ENCODE peak calls at places on chromosomes 7 and 10, in ten cellular contexts. One of them, this sample, is unnamed. For H3K36me3, the result is how much of the 10 kb centered on the place peaks cover.

GRCh38 chr7:22156205-22156604 is 200.7 kb downstream of the RAPGEF5 start:
- DNase-seq in left ventricle myocardium inferior: no peak
- DNase-seq in GM23338: no peak
- DNase-seq in GM06990: no peak
- DNase-seq in naive thymus-derived CD4-positive, alpha-beta T cell: no peak
- DNase-seq in adrenal gland: no peak
- DNase-seq in heart right ventricle: no peak
- DNase-seq in PC-9: no peak
- DNase-seq in CD8-positive, alpha-beta memory T cell: no peak
- DNase-seq in HCT116: peak
- DNase-seq in this sample: no peak

GRCh38 chr7:13986208-13986607 is 3.3 kb downstream of the ETV1 start:
- DNase-seq in left ventricle myocardium inferior: no peak
- DNase-seq in CD8-positive, alpha-beta memory T cell: no peak
- DNase-seq in adrenal gland: no peak
- DNase-seq in PC-9: no peak
- DNase-seq in naive thymus-derived CD4-positive, alpha-beta T cell: no peak
- DNase-seq in heart right ventricle: no peak
- DNase-seq in GM06990: no peak
- DNase-seq in GM23338: no peak
- DNase-seq in HCT116: no peak
- DNase-seq in this sample: no peak

GRCh38 chr10:111379521-111379920 is 302.7 kb downstream of the ADRA2A start:
- DNase-seq in PC-9: no peak
- DNase-seq in left ventricle myocardium inferior: no peak
- DNase-seq in GM06990: no peak
- DNase-seq in adrenal gland: no peak
- DNase-seq in CD8-positive, alpha-beta memory T cell: no peak
- DNase-seq in naive thymus-derived CD4-positive, alpha-beta T cell: no peak
- DNase-seq in heart right ventricle: no peak
- DNase-seq in GM23338: no peak
- DNase-seq in HCT116: no peak
- DNase-seq in this sample: no peak

GRCh38 chr7:85521108-85521694 is 334.3 kb upstream of the SEMA3D start:
- DNase-seq in naive thymus-derived CD4-positive, alpha-beta T cell: no peak
- DNase-seq in GM06990: no peak
- DNase-seq in PC-9: no peak
- DNase-seq in CD8-positive, alpha-beta memory T cell: no peak
- DNase-seq in left ventricle myocardium inferior: no peak
- DNase-seq in GM23338: no peak
- DNase-seq in heart right ventricle: no peak
- DNase-seq in HCT116: no peak
- DNase-seq in adrenal gland: no peak
- DNase-seq in this sample: no peak

GRCh38 chr7:28920424-28920823 is 37.7 kb downstream of the TRIL start:
- DNase-seq in GM06990: no peak
- DNase-seq in GM23338: no peak
- DNase-seq in heart right ventricle: no peak
- DNase-seq in HCT116: no peak
- DNase-seq in adrenal gland: no peak
- DNase-seq in naive thymus-derived CD4-positive, alpha-beta T cell: no peak
- DNase-seq in left ventricle myocardium inferior: no peak
- DNase-seq in CD8-positive, alpha-beta memory T cell: no peak
- DNase-seq in PC-9: no peak
- DNase-seq in this sample: no peak

GRCh38 chr7:10798044-10798443 is 175.6 kb upstream of the PHF14 start:
- DNase-seq in heart right ventricle: no peak
- DNase-seq in naive thymus-derived CD4-positive, alpha-beta T cell: no peak
- DNase-seq in CD8-positive, alpha-beta memory T cell: no peak
- DNase-seq in PC-9: no peak
- DNase-seq in GM23338: no peak
- DNase-seq in HCT116: no peak
- DNase-seq in left ventricle myocardium inferior: no peak
- DNase-seq in GM06990: no peak
- DNase-seq in adrenal gland: no peak
- DNase-seq in this sample: no peak

GRCh38 chr10:84177541-84178386 is 4.2 kb downstream of the GPR15LG start:
- DNase-seq in adrenal gland: no peak
- DNase-seq in CD8-positive, alpha-beta memory T cell: peak
- DNase-seq in PC-9: no peak
- DNase-seq in GM23338: no peak
- DNase-seq in GM06990: peak
- DNase-seq in HCT116: no peak
- DNase-seq in left ventricle myocardium inferior: peak
- DNase-seq in naive thymus-derived CD4-positive, alpha-beta T cell: peak
- DNase-seq in heart right ventricle: peak
- DNase-seq in this sample: no peak

GRCh38 chr10:36173364-36173763 is 531.3 kb upstream of the FZD8 start:
- DNase-seq in HCT116: no peak
- DNase-seq in PC-9: no peak
- DNase-seq in adrenal gland: peak
- DNase-seq in GM06990: no peak
- DNase-seq in GM23338: no peak
- DNase-seq in heart right ventricle: no peak
- DNase-seq in naive thymus-derived CD4-positive, alpha-beta T cell: no peak
- DNase-seq in CD8-positive, alpha-beta memory T cell: no peak
- DNase-seq in left ventricle myocardium inferior: no peak
- DNase-seq in this sample: no peak

GRCh38 chr7:46162582-46162981 is 241.5 kb upstream of the IGFBP3 start:
- DNase-seq in CD8-positive, alpha-beta memory T cell: no peak
- DNase-seq in adrenal gland: peak
- DNase-seq in heart right ventricle: no peak
- DNase-seq in GM06990: no peak
- DNase-seq in PC-9: no peak
- DNase-seq in HCT116: no peak
- DNase-seq in naive thymus-derived CD4-positive, alpha-beta T cell: no peak
- DNase-seq in GM23338: no peak
- DNase-seq in left ventricle myocardium inferior: no peak
- DNase-seq in this sample: no peak

GRCh38 chr10:118041316-118041715 is 5.4 kb downstream of the RAB11FIP2 start:
- DNase-seq in naive thymus-derived CD4-positive, alpha-beta T cell: no peak
- DNase-seq in PC-9: no peak
- DNase-seq in GM23338: no peak
- DNase-seq in adrenal gland: no peak
- DNase-seq in heart right ventricle: no peak
- DNase-seq in left ventricle myocardium inferior: no peak
- DNase-seq in HCT116: no peak
- DNase-seq in CD8-positive, alpha-beta memory T cell: no peak
- DNase-seq in GM06990: no peak
- DNase-seq in this sample: no peak

GRCh38 chr10:77872151-77872946 is 54.2 kb downstream of the DLG5 start:
- DNase-seq in PC-9: no peak
- DNase-seq in naive thymus-derived CD4-positive, alpha-beta T cell: no peak
- DNase-seq in adrenal gland: peak
- DNase-seq in CD8-positive, alpha-beta memory T cell: no peak
- DNase-seq in heart right ventricle: no peak
- DNase-seq in left ventricle myocardium inferior: no peak
- DNase-seq in HCT116: no peak
- DNase-seq in GM23338: no peak
- DNase-seq in GM06990: no peak
- DNase-seq in this sample: no peak

GRCh38 chr7:23012186-23012585 is 1.7 kb downstream of the HYCC1 start:
- DNase-seq in HCT116: no peak
- DNase-seq in left ventricle myocardium inferior: no peak
- DNase-seq in adrenal gland: no peak
- DNase-seq in GM23338: no peak
- DNase-seq in GM06990: no peak
- DNase-seq in PC-9: no peak
- DNase-seq in heart right ventricle: no peak
- DNase-seq in naive thymus-derived CD4-positive, alpha-beta T cell: no peak
- DNase-seq in CD8-positive, alpha-beta memory T cell: no peak
- DNase-seq in this sample: no peak

GRCh38 chr10:130175074-130175473 is 38.9 kb downstream of the GLRX3 start:
- DNase-seq in GM06990: no peak
- DNase-seq in CD8-positive, alpha-beta memory T cell: no peak
- DNase-seq in HCT116: no peak
- DNase-seq in left ventricle myocardium inferior: no peak
- DNase-seq in GM23338: no peak
- DNase-seq in PC-9: no peak
- DNase-seq in heart right ventricle: no peak
- DNase-seq in adrenal gland: no peak
- DNase-seq in naive thymus-derived CD4-positive, alpha-beta T cell: no peak
- DNase-seq in this sample: no peak

GRCh38 chr10:71753091-71753959 is 20.0 kb downstream of the VSIR start:
- DNase-seq in HCT116: no peak
- DNase-seq in naive thymus-derived CD4-positive, alpha-beta T cell: no peak
- DNase-seq in CD8-positive, alpha-beta memory T cell: no peak
- DNase-seq in heart right ventricle: no peak
- DNase-seq in PC-9: no peak
- DNase-seq in GM23338: no peak
- DNase-seq in GM06990: no peak
- DNase-seq in adrenal gland: peak
- DNase-seq in left ventricle myocardium inferior: no peak
- DNase-seq in this sample: no peak

GRCh38 chr10:71750124-71750841 is 23.0 kb downstream of the VSIR start:
- DNase-seq in HCT116: no peak
- DNase-seq in CD8-positive, alpha-beta memory T cell: no peak
- DNase-seq in adrenal gland: no peak
- DNase-seq in heart right ventricle: no peak
- DNase-seq in GM23338: no peak
- DNase-seq in PC-9: no peak
- DNase-seq in GM06990: no peak
- DNase-seq in left ventricle myocardium inferior: no peak
- DNase-seq in naive thymus-derived CD4-positive, alpha-beta T cell: no peak
- DNase-seq in this sample: no peak

GRCh38 chr10:71752391-71753090 is 20.8 kb downstream of the VSIR start:
- DNase-seq in GM06990: no peak
- DNase-seq in adrenal gland: no peak
- DNase-seq in heart right ventricle: no peak
- DNase-seq in PC-9: no peak
- DNase-seq in CD8-positive, alpha-beta memory T cell: no peak
- DNase-seq in left ventricle myocardium inferior: no peak
- DNase-seq in GM23338: no peak
- DNase-seq in naive thymus-derived CD4-positive, alpha-beta T cell: no peak
- DNase-seq in HCT116: no peak
- DNase-seq in this sample: no peak

GRCh38 chr10:71750986-71751385 is 22.3 kb downstream of the VSIR start:
- DNase-seq in GM23338: no peak
- DNase-seq in PC-9: no peak
- DNase-seq in heart right ventricle: no peak
- DNase-seq in HCT116: no peak
- DNase-seq in adrenal gland: no peak
- DNase-seq in naive thymus-derived CD4-positive, alpha-beta T cell: no peak
- DNase-seq in GM06990: no peak
- DNase-seq in CD8-positive, alpha-beta memory T cell: no peak
- DNase-seq in left ventricle myocardium inferior: no peak
- DNase-seq in this sample: no peak

GRCh38 chr10:71751515-71752224 is 21.6 kb downstream of the VSIR start:
- DNase-seq in PC-9: no peak
- DNase-seq in adrenal gland: no peak
- DNase-seq in left ventricle myocardium inferior: no peak
- DNase-seq in heart right ventricle: no peak
- DNase-seq in GM06990: no peak
- DNase-seq in GM23338: no peak
- DNase-seq in CD8-positive, alpha-beta memory T cell: no peak
- DNase-seq in naive thymus-derived CD4-positive, alpha-beta T cell: no peak
- DNase-seq in HCT116: no peak
- DNase-seq in this sample: no peak
- H3K4me3 ChIP-seq in PC-9: no peak
- H3K4me3 ChIP-seq in adrenal gland: no peak
- H3K4me3 ChIP-seq in left ventricle myocardium inferior: no peak
- H3K4me3 ChIP-seq in heart right ventricle: no peak
- H3K4me3 ChIP-seq in GM06990: no peak
- H3K4me3 ChIP-seq in GM23338: no peak
- H3K4me3 ChIP-seq in CD8-positive, alpha-beta memory T cell: no peak
- H3K4me3 ChIP-seq in naive thymus-derived CD4-positive, alpha-beta T cell: no peak
- H3K4me3 ChIP-seq in HCT116: no peak
- H3K4me3 ChIP-seq in this sample: no peak

GRCh38 chr10:104498345-104498955 is 142.6 kb upstream of the SORCS3 start:
- DNase-seq in CD8-positive, alpha-beta memory T cell: no peak
- DNase-seq in HCT116: no peak
- DNase-seq in GM23338: peak
- DNase-seq in heart right ventricle: no peak
- DNase-seq in PC-9: no peak
- DNase-seq in adrenal gland: no peak
- DNase-seq in naive thymus-derived CD4-positive, alpha-beta T cell: no peak
- DNase-seq in GM06990: no peak
- DNase-seq in left ventricle myocardium inferior: no peak
- DNase-seq in this sample: no peak
- H3K36me3 ChIP-seq in CD8-positive, alpha-beta memory T cell: under half
- H3K36me3 ChIP-seq in HCT116: under half
- H3K36me3 ChIP-seq in GM23338: under half
- H3K36me3 ChIP-seq in heart right ventricle: under half
- H3K36me3 ChIP-seq in PC-9: under half
- H3K36me3 ChIP-seq in adrenal gland: under half
- H3K36me3 ChIP-seq in naive thymus-derived CD4-positive, alpha-beta T cell: under half
- H3K36me3 ChIP-seq in GM06990: under half
- H3K36me3 ChIP-seq in left ventricle myocardium inferior: under half
- H3K36me3 ChIP-seq in this sample: under half

GRCh38 chr7:2452643-2453270 is 23.4 kb downstream of the GRIFIN start:
- DNase-seq in naive thymus-derived CD4-positive, alpha-beta T cell: no peak
- DNase-seq in HCT116: no peak
- DNase-seq in CD8-positive, alpha-beta memory T cell: no peak
- DNase-seq in heart right ventricle: no peak
- DNase-seq in left ventricle myocardium inferior: no peak
- DNase-seq in GM06990: no peak
- DNase-seq in PC-9: no peak
- DNase-seq in adrenal gland: no peak
- DNase-seq in GM23338: no peak
- DNase-seq in this sample: no peak

GRCh38 chr7:2452074-2452507 is 24.1 kb downstream of the GRIFIN start:
- DNase-seq in HCT116: no peak
- DNase-seq in adrenal gland: no peak
- DNase-seq in left ventricle myocardium inferior: no peak
- DNase-seq in CD8-positive, alpha-beta memory T cell: no peak
- DNase-seq in naive thymus-derived CD4-positive, alpha-beta T cell: no peak
- DNase-seq in PC-9: peak
- DNase-seq in GM23338: peak
- DNase-seq in GM06990: no peak
- DNase-seq in heart right ventricle: no peak
- DNase-seq in this sample: no peak

GRCh38 chr7:2446676-2447075 is 29.5 kb downstream of the GRIFIN start:
- DNase-seq in adrenal gland: no peak
- DNase-seq in naive thymus-derived CD4-positive, alpha-beta T cell: no peak
- DNase-seq in GM23338: no peak
- DNase-seq in GM06990: no peak
- DNase-seq in CD8-positive, alpha-beta memory T cell: no peak
- DNase-seq in HCT116: no peak
- DNase-seq in PC-9: no peak
- DNase-seq in heart right ventricle: no peak
- DNase-seq in left ventricle myocardium inferior: no peak
- DNase-seq in this sample: no peak

GRCh38 chr7:2450198-2451107 is 25.7 kb downstream of the GRIFIN start:
- DNase-seq in GM23338: no peak
- DNase-seq in adrenal gland: no peak
- DNase-seq in left ventricle myocardium inferior: no peak
- DNase-seq in GM06990: no peak
- DNase-seq in heart right ventricle: no peak
- DNase-seq in PC-9: no peak
- DNase-seq in HCT116: no peak
- DNase-seq in naive thymus-derived CD4-positive, alpha-beta T cell: no peak
- DNase-seq in CD8-positive, alpha-beta memory T cell: no peak
- DNase-seq in this sample: no peak

GRCh38 chr7:2451171-2452073 is 24.8 kb downstream of the GRIFIN start:
- DNase-seq in heart right ventricle: peak
- DNase-seq in PC-9: peak
- DNase-seq in CD8-positive, alpha-beta memory T cell: peak
- DNase-seq in naive thymus-derived CD4-positive, alpha-beta T cell: peak
- DNase-seq in GM06990: peak
- DNase-seq in adrenal gland: peak
- DNase-seq in GM23338: peak
- DNase-seq in HCT116: peak
- DNase-seq in left ventricle myocardium inferior: peak
- DNase-seq in this sample: peak
- H3K4me3 ChIP-seq in heart right ventricle: no peak
- H3K4me3 ChIP-seq in PC-9: peak
- H3K4me3 ChIP-seq in CD8-positive, alpha-beta memory T cell: peak
- H3K4me3 ChIP-seq in naive thymus-derived CD4-positive, alpha-beta T cell: peak
- H3K4me3 ChIP-seq in GM06990: peak
- H3K4me3 ChIP-seq in adrenal gland: no peak
- H3K4me3 ChIP-seq in GM23338: no peak
- H3K4me3 ChIP-seq in HCT116: peak
- H3K4me3 ChIP-seq in left ventricle myocardium inferior: peak
- H3K4me3 ChIP-seq in this sample: no peak

GRCh38 chr7:39069046-39069445 is 91.3 kb downstream of the POU6F2 start:
- DNase-seq in adrenal gland: no peak
- DNase-seq in HCT116: no peak
- DNase-seq in GM06990: no peak
- DNase-seq in CD8-positive, alpha-beta memory T cell: no peak
- DNase-seq in left ventricle myocardium inferior: no peak
- DNase-seq in GM23338: peak
- DNase-seq in heart right ventricle: no peak
- DNase-seq in PC-9: no peak
- DNase-seq in naive thymus-derived CD4-positive, alpha-beta T cell: no peak
- DNase-seq in this sample: no peak
- H3K36me3 ChIP-seq in adrenal gland: under half
- H3K36me3 ChIP-seq in HCT116: under half
- H3K36me3 ChIP-seq in GM06990: under half
- H3K36me3 ChIP-seq in CD8-positive, alpha-beta memory T cell: under half
- H3K36me3 ChIP-seq in left ventricle myocardium inferior: under half
- H3K36me3 ChIP-seq in GM23338: under half
- H3K36me3 ChIP-seq in heart right ventricle: under half
- H3K36me3 ChIP-seq in PC-9: under half
- H3K36me3 ChIP-seq in naive thymus-derived CD4-positive, alpha-beta T cell: under half
- H3K36me3 ChIP-seq in this sample: under half

This sample was measured in HAP-1.